ENCODE peak calls at places on chromosomes 5 and 9, in six cellular contexts. One of them, this sample, is unnamed.

GRCh38 chr9:68970150-68970549 is 43.8 kb downstream of the PRKACG start:
- DNase-seq in GM03348: no peak
- DNase-seq in frontal cortex: no peak
- DNase-seq in HTR-8/SVneo: no peak
- DNase-seq in stimulated activated CD8-positive, alpha-beta memory T cell treated with anti-CD3 and anti-CD28 coated beads, Interleukin-4, amount 100 ng/mL, for 4 hours: no peak
- DNase-seq in activated T-cell treated with anti-CD3 and anti-CD28 coated beads for 1 hour: no peak
- DNase-seq in this sample: no peak

GRCh38 chr9:19229725-19230355 is 653 bp upstream of the DENND4C start:
- DNase-seq in GM03348: no peak
- DNase-seq in frontal cortex: no peak
- DNase-seq in HTR-8/SVneo: peak
- DNase-seq in stimulated activated CD8-positive, alpha-beta memory T cell treated with anti-CD3 and anti-CD28 coated beads, Interleukin-4, amount 100 ng/mL, for 4 hours: peak
- DNase-seq in activated T-cell treated with anti-CD3 and anti-CD28 coated beads for 1 hour: peak
- DNase-seq in this sample: no peak

GRCh38 chr5:3320317-3320865 is 275.2 kb upstream of the IRX1 start:
- DNase-seq in GM03348: no peak
- DNase-seq in frontal cortex: no peak
- DNase-seq in HTR-8/SVneo: no peak
- DNase-seq in stimulated activated CD8-positive, alpha-beta memory T cell treated with anti-CD3 and anti-CD28 coated beads, Interleukin-4, amount 100 ng/mL, for 4 hours: no peak
- DNase-seq in activated T-cell treated with anti-CD3 and anti-CD28 coated beads for 1 hour: no peak
- DNase-seq in this sample: no peak

GRCh38 chr9:95778957-95779356 is 96.5 kb upstream of the ERCC6L2 start:
- DNase-seq in GM03348: peak
- DNase-seq in frontal cortex: no peak
- DNase-seq in HTR-8/SVneo: no peak
- DNase-seq in stimulated activated CD8-positive, alpha-beta memory T cell treated with anti-CD3 and anti-CD28 coated beads, Interleukin-4, amount 100 ng/mL, for 4 hours: no peak
- DNase-seq in activated T-cell treated with anti-CD3 and anti-CD28 coated beads for 1 hour: no peak
- DNase-seq in this sample: no peak

GRCh38 chr9:124040935-124041816 is 29.6 kb downstream of the LHX2 start:
- DNase-seq in GM03348: peak
- DNase-seq in frontal cortex: peak
- DNase-seq in HTR-8/SVneo: peak
- DNase-seq in stimulated activated CD8-positive, alpha-beta memory T cell treated with anti-CD3 and anti-CD28 coated beads, Interleukin-4, amount 100 ng/mL, for 4 hours: no peak
- DNase-seq in activated T-cell treated with anti-CD3 and anti-CD28 coated beads for 1 hour: peak
- DNase-seq in this sample: peak

GRCh38 chr5:173329370-173330150 is 1.3 kb upstream of the STC2 start:
- DNase-seq in GM03348: peak
- DNase-seq in frontal cortex: no peak
- DNase-seq in HTR-8/SVneo: peak
- DNase-seq in stimulated activated CD8-positive, alpha-beta memory T cell treated with anti-CD3 and anti-CD28 coated beads, Interleukin-4, amount 100 ng/mL, for 4 hours: no peak
- DNase-seq in activated T-cell treated with anti-CD3 and anti-CD28 coated beads for 1 hour: no peak
- DNase-seq in this sample: no peak

GRCh38 chr5:141343242-141343952 is at the start of gene PCDHGA3:
- DNase-seq in GM03348: no peak
- DNase-seq in frontal cortex: no peak
- DNase-seq in HTR-8/SVneo: no peak
- DNase-seq in stimulated activated CD8-positive, alpha-beta memory T cell treated with anti-CD3 and anti-CD28 coated beads, Interleukin-4, amount 100 ng/mL, for 4 hours: no peak
- DNase-seq in activated T-cell treated with anti-CD3 and anti-CD28 coated beads for 1 hour: no peak
- DNase-seq in this sample: no peak

GRCh38 chr5:169656125-169656990 is 19.3 kb downstream of the DOCK2 start:
- DNase-seq in GM03348: no peak
- DNase-seq in frontal cortex: no peak
- DNase-seq in HTR-8/SVneo: no peak
- DNase-seq in stimulated activated CD8-positive, alpha-beta memory T cell treated with anti-CD3 and anti-CD28 coated beads, Interleukin-4, amount 100 ng/mL, for 4 hours: no peak
- DNase-seq in activated T-cell treated with anti-CD3 and anti-CD28 coated beads for 1 hour: no peak
- DNase-seq in this sample: no peak

GRCh38 chr9:61665829-61666228 is 476.0 kb downstream of the SPATA31A7 start:
- DNase-seq in GM03348: no peak
- DNase-seq in frontal cortex: no peak
- DNase-seq in HTR-8/SVneo: no peak
- DNase-seq in stimulated activated CD8-positive, alpha-beta memory T cell treated with anti-CD3 and anti-CD28 coated beads, Interleukin-4, amount 100 ng/mL, for 4 hours: no peak
- DNase-seq in activated T-cell treated with anti-CD3 and anti-CD28 coated beads for 1 hour: no peak
- DNase-seq in this sample: no peak

This sample was measured in Panc1.